ENCODE peak calls at places on chromosome 1, in four cellular contexts. R is GM12865; S is effector memory CD4-positive, alpha-beta T cell; P is lung. Q is an unnamed sample.

GRCh38 chr1:111195002-111195684 is 5.3 kb downstream of the DENND2D start:
- DNase-seq in R (no peak), S (no peak), P (no peak), Q (peak; percentile 33)

GRCh38 chr1:164017239-164017638 is 541.7 kb upstream of the PBX1 start:
- DNase-seq in R (no peak), S (no peak), P (no peak), Q (no peak)

GRCh38 chr1:243712890-243713425 is 137.1 kb downstream of the AKT3 start:
- DNase-seq in R (no peak), S (no peak), P (no peak), Q (no peak)

GRCh38 chr1:9165396-9165795 is 36.5 kb upstream of the GPR157 start:
- DNase-seq in R (no peak), S (no peak), P (no peak), Q (no peak)

GRCh38 chr1:17030186-17030585 is 18.5 kb upstream of the ATP13A2 start:
- DNase-seq in R (no peak), S (no peak), P (no peak), Q (no peak)

GRCh38 chr1:25933479-25934365 is 27.5 kb upstream of the STMN1 start:
- DNase-seq in R (no peak), S (no peak), P (no peak), Q (no peak)

GRCh38 chr1:23638188-23638619 is 53.4 kb upstream of the RPL11 start:
- DNase-seq in R (no peak), S (no peak), P (no peak), Q (no peak)

GRCh38 chr1:54394104-54394503 is 12.1 kb downstream of the SSBP3 start:
- DNase-seq in R (no peak), S (no peak), P (no peak), Q (no peak)

GRCh38 chr1:38132681-38133080 is 86.1 kb upstream of the POU3F1 start:
- DNase-seq in R (no peak), S (no peak), P (no peak), Q (no peak)

GRCh38 chr1:248596615-248597014 is 885 bp downstream of the OR2T10 start:
- DNase-seq in R (peak; percentile 32), S (no peak), P (no peak), Q (no peak)

GRCh38 chr1:190258003-190258402 is 219.7 kb downstream of the BRINP3 start:
- DNase-seq in R (no peak), S (no peak), P (no peak), Q (no peak)

GRCh38 chr1:190259424-190259823 is 218.2 kb downstream of the BRINP3 start:
- DNase-seq in R (no peak), S (no peak), P (no peak), Q (no peak)

DNA sequence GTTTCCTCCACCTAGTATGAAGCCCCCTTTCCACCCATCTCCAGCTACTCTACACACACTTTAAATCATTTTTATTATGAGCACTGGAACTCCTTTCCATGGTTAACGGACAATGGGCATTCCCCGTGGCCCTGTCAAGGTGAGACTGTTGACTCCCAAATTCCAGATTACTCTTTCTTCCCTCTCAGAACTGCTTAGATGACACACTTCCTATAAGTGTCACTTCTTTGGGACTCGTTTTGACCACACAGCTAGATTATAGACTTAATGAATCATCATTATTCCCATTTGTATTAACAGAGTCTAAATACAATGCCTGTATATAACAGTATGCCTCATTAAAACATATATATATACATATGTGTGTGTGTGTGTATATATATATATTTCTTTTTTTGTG is 215.1 kb downstream of the BRINP3 start:
- DNase-seq in R (no peak), S (no peak), P (no peak), Q (no peak)
- H3K4me3 ChIP-seq in R (no peak overlapping the region), S (no peak overlapping the region), P (no peak overlapping the region), Q (no peak overlapping the region)

GRCh38 chr1:6497215-6497866 is 5.9 kb upstream of the PLEKHG5 start:
- DNase-seq in R (peak; percentile 35), S (peak; percentile 38), P (no peak), Q (no peak)
- H3K4me3 ChIP-seq in R (no peak overlapping the region), S (peak overlapping the region; percentile 73), P (peak overlapping the region; percentile 43), Q (peak overlapping the region; percentile 67)

GRCh38 chr1:82165304-82165703 is 364.6 kb downstream of the ADGRL2 start:
- DNase-seq in R (no peak), S (no peak), P (no peak), Q (no peak)

GRCh38 chr1:82162526-82163420 is 362.0 kb downstream of the ADGRL2 start:
- DNase-seq in R (peak; percentile 11), S (no peak), P (no peak), Q (no peak)

GRCh38 chr1:82160036-82160435 is 359.3 kb downstream of the ADGRL2 start:
- DNase-seq in R (no peak), S (no peak), P (no peak), Q (peak; percentile 41)

GRCh38 chr1:82160903-82161302 is 360.2 kb downstream of the ADGRL2 start:
- DNase-seq in R (peak; percentile 36), S (no peak), P (no peak), Q (no peak)

GRCh38 chr1:82161651-82162238 is 361.0 kb downstream of the ADGRL2 start:
- DNase-seq in R (peak; percentile 54), S (no peak), P (no peak), Q (no peak)
- H3K4me3 ChIP-seq in R (peak overlapping the region; percentile 26), S (no peak overlapping the region), P (no peak overlapping the region), Q (no peak overlapping the region)

DNA sequence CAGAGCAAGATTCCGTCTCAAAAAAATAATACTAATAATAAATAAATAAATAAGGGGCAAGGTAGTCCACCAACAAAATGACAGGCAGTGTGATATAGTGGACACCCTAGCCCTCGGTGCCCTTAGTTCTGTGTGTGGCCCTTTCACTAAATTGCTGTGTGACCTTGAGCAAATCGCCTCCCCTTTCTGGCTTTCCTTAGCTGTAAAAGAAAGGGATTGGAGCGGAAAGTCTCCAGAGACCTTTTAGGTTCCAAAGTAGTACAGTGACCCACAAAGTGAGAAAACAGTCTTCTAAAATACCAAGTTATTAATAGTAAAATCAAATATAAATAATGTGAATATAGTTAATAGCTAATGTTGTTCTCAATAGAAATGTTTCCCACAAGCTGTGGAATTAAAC is 7.6 kb downstream of the LMNA start:
- DNase-seq in R (no peak), S (no peak), P (no peak), Q (no peak)
- H3K4me3 ChIP-seq in R (no peak overlapping the region), S (no peak overlapping the region), P (no peak overlapping the region), Q (peak overlapping the region; percentile 88)

GRCh38 chr1:2135425-2135824 is 59.1 kb downstream of the FAAP20 start:
- DNase-seq in R (no peak), S (no peak), P (peak; percentile 80), Q (peak; percentile 87)
- H3K4me3 ChIP-seq in R (no peak overlapping the region), S (no peak overlapping the region), P (no peak overlapping the region), Q (no peak overlapping the region)